ENCODE peak calls at places on chromosomes 2 and 18, in five cellular contexts. T is mesenchymal stem cell, B is trophoblast cell, A is neuronal stem cell, D is H1. R is an unnamed sample. For H3K79me1, the result is how much of the 10 kb centered on the place peaks cover.

GRCh38 chr2:190340369-190340768 is 3.0 kb upstream of the INPP1 start:
- DNase-seq in T (peak), B (no peak), A (peak), D (peak), R (peak)

GRCh38 chr2:30410217-30410616 is 36.8 kb upstream of the LCLAT1 start:
- DNase-seq in T (peak), B (no peak), A (no peak), D (no peak), R (no peak)

GRCh38 chr2:165646321-165646801 is 147.7 kb downstream of the GALNT3 start:
- DNase-seq in T (peak), B (no peak), A (no peak), D (no peak), R (no peak)

GRCh38 chr2:232772540-232772939 is 3.8 kb downstream of the KCNJ13 start:
- DNase-seq in T (no peak), B (no peak), A (no peak), D (no peak), R (no peak)

GRCh38 chr2:24816404-24816803 is 23.2 kb downstream of the CENPO start:
- DNase-seq in T (no peak), B (no peak), A (no peak), D (peak), R (no peak)

GRCh38 chr2:19673213-19673791 is 228.5 kb downstream of the TTC32 start:
- DNase-seq in T (peak), B (peak), A (no peak), D (no peak), R (no peak)

GRCh38 chr2:24919100-24919976 is 699 bp downstream of the ADCY3 start:
- DNase-seq in T (peak), B (no peak), A (peak), D (no peak), R (no peak)

GRCh38 chr18:37309059-37309458 is 256.5 kb downstream of the CELF4 start:
- DNase-seq in T (no peak), B (no peak), A (no peak), D (no peak), R (no peak)

GRCh38 chr2:200477667-200478121 is 32.2 kb downstream of the KCTD18 start:
- DNase-seq in T (no peak), B (no peak), A (no peak), D (no peak), R (no peak)

GRCh38 chr2:235669983-235670962 is 176.4 kb downstream of the AGAP1 start:
- DNase-seq in T (peak), B (peak), A (peak), D (peak), R (peak)

GRCh38 chr18:31487251-31488015 is 10.5 kb upstream of the DSG2 start:
- DNase-seq in T (peak), B (peak), A (no peak), D (no peak), R (no peak)

GRCh38 chr2:25039126-25039525 is 2.8 kb upstream of the EFR3B start:
- DNase-seq in T (no peak), B (peak), A (no peak), D (no peak), R (no peak)

DNA sequence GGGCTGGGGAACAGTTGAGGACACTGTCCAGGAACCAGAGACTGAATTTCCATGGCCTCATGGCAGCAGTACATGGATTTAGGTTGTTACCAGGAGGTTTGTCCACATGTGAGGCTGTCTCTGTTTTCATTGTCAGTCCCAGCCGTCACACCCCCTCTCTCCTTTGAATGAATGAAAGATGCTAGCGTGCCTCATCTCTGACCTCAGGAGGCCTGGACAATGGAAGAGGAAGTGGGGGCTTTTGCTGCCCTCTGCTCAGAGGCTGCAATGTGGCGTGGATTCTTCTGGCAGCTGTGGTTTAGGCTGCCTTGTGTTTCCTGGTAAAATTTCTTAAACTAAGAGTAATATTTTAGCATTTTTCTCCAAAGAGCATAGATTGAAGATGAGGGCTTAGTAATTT is 47.5 kb downstream of the RAB31 start:
- DNase-seq in T (no peak), B (no peak), A (no peak), D (no peak), R (no peak)
- H2BK12ac ChIP-seq in T (no peak), B (no peak), A (no peak), D (no peak), R (no peak)

DNA sequence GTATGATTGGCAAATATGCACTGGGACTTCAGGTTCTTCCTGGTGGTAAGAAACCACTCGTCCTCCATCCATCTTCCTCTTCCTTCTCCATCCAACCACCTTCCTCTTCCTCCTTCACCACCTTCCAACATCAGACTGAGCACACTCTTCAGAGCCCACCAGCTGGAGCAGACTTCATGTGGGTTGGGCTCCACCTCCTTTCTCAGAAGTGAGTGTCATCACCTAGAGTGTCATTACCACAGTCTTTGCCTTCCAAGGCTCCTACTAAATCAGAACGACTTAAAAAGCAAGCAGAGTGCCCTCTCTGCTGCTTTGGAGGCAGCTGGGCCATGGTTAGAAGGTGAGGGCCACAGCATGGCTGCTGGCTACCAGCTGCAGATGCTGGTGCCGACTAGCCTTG is 171.6 kb downstream of the SH3RF3 start:
- DNase-seq in T (no peak), B (no peak), A (no peak), D (no peak), R (no peak)
- H3K79me1 ChIP-seq in T (under half), B (under half), A (under half), D (under half), R (under half)

DNA sequence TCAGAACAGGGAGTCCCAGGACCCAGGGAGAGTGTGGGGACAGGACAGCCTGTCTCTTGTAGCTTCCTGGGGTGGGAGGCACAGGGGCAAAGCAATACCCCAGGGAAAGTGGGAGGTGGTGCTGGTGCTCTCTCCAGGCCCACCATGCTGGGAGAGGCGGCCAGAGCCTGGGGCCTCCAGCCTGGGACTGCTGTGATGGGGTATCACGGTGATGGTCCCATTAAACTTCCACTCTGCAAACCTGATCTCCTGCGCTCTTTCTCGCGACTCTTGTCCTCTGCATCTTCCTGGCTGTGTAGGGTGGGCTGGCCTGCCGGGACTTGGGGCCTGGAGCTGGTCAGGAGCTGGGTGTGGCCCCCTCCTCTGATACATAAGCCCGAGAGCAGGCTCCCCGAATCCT is 8.0 kb upstream of the CAPN10 start:
- DNase-seq in T (no peak), B (no peak), A (no peak), D (no peak), R (no peak)
- H3K9ac ChIP-seq in T (no peak), B (no peak), A (no peak), D (no peak), R (no peak)

DNA sequence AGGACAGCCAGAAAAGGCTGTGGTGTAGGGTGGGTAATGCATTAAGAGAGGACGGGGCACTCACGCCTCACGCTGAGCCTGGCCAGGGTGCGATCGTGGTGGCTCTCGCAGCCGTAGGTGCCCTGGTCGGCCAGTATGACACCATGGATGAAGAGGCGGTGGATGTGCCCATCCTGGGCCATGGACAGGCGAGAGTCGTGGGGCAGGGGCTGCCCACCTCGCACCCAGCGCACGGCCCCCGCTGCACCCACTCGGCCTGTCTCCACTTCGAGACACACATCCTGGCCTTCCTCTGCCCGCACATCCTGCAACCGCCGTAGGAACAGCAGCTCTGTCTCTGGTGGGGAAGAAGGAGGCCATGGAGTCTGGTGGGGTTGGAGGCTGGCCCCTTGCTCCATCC is 12.1 kb downstream of the TMEM198 start:
- DNase-seq in T (no peak), B (no peak), A (no peak), D (no peak), R (no peak)
- H2BK12ac ChIP-seq in T (no peak), B (no peak), A (peak), D (no peak), R (no peak)

GRCh38 chr2:120826716-120827410 is 91.2 kb downstream of the GLI2 start:
- DNase-seq in T (no peak), B (no peak), A (no peak), D (no peak), R (no peak)
- H3K79me1 ChIP-seq in T (half or more), B (under half), A (under half), D (under half), R (under half)

GRCh38 chr2:37653805-37654378 is 17.6 kb downstream of the CDC42EP3 start:
- DNase-seq in T (no peak), B (peak), A (no peak), D (no peak), R (no peak)
- H3K9ac ChIP-seq in T (no peak), B (no peak), A (no peak), D (no peak), R (no peak)

DNA sequence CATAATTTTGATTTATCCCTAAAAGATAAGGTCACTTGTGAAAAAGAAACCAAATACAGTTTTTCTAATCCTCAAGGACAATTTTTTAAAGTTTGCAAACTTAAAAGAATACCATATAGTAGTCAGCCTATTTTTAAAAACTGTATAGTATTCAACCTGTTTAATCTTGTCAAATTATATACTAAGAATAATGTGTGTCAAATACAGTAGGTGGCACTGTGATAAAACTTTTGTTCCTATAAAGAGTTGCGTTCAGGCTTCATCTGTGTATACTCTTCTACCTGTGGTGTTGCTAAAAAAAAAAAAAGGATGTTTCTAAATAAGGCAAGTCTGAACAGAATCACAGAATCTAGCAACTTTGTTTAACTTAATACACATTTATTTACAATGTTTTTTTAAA is 68.6 kb downstream of the CCDC138 start:
- DNase-seq in T (no peak), B (no peak), A (no peak), D (no peak), R (no peak)
- H2BK12ac ChIP-seq in T (no peak), B (no peak), A (no peak), D (no peak), R (no peak)

GRCh38 chr18:2970344-2970743 is 42.6 kb downstream of the LPIN2 start:
- DNase-seq in T (no peak), B (no peak), A (no peak), D (no peak), R (no peak)

GRCh38 chr18:2968559-2968958 is 44.4 kb downstream of the LPIN2 start:
- DNase-seq in T (no peak), B (no peak), A (no peak), D (no peak), R (no peak)

GRCh38 chr18:2971741-2972552 is 41.0 kb downstream of the LPIN2 start:
- DNase-seq in T (peak), B (peak), A (no peak), D (no peak), R (no peak)

GRCh38 chr18:2969695-2970094 is 43.2 kb downstream of the LPIN2 start:
- DNase-seq in T (no peak), B (no peak), A (no peak), D (no peak), R (no peak)

GRCh38 chr18:2970762-2971659 is 41.9 kb downstream of the LPIN2 start:
- DNase-seq in T (peak), B (no peak), A (no peak), D (no peak), R (no peak)
- H3K79me1 ChIP-seq in T (under half), B (under half), A (under half), D (under half), R (under half)

GRCh38 chr18:77166523-77166922 is 33.9 kb upstream of the MBP start:
- DNase-seq in T (no peak), B (no peak), A (no peak), D (no peak), R (no peak)
- H3K9ac ChIP-seq in T (peak), B (no peak), A (no peak), D (no peak), R (no peak)